ENCODE peak calls at places on chromosomes 1 and 21, in seven cellular contexts. One of them, this sample, is unnamed.

GRCh38 chr1:83606416-83606955 is 392.4 kb downstream of the TTLL7 start:
- DNase-seq in A549: no peak
- DNase-seq in K562: no peak
- DNase-seq in GM12878: no peak
- DNase-seq in GM23338: no peak
- DNase-seq in SK-N-SH: no peak
- DNase-seq in HepG2: no peak
- DNase-seq in this sample: no peak

GRCh38 chr21:25535811-25536210 is 71.5 kb downstream of the MRPL39 start:
- DNase-seq in A549: no peak
- DNase-seq in K562: no peak
- DNase-seq in GM12878: no peak
- DNase-seq in GM23338: no peak
- DNase-seq in SK-N-SH: no peak
- DNase-seq in HepG2: no peak
- DNase-seq in this sample: no peak

GRCh38 chr1:6144622-6145021 is 35.5 kb downstream of the CHD5 start:
- DNase-seq in A549: no peak
- DNase-seq in K562: no peak
- DNase-seq in GM12878: no peak
- DNase-seq in GM23338: peak
- DNase-seq in SK-N-SH: peak
- DNase-seq in HepG2: no peak
- DNase-seq in this sample: no peak

GRCh38 chr1:97726386-97726785 is 194.4 kb downstream of the DPYD start:
- DNase-seq in A549: no peak
- DNase-seq in K562: no peak
- DNase-seq in GM12878: no peak
- DNase-seq in GM23338: no peak
- DNase-seq in SK-N-SH: no peak
- DNase-seq in HepG2: no peak
- DNase-seq in this sample: no peak

GRCh38 chr1:244730934-244731434 is 78.1 kb downstream of the DESI2 start:
- DNase-seq in A549: no peak
- DNase-seq in K562: no peak
- DNase-seq in GM12878: no peak
- DNase-seq in GM23338: peak
- DNase-seq in SK-N-SH: no peak
- DNase-seq in HepG2: no peak
- DNase-seq in this sample: no peak

GRCh38 chr1:245715970-245716369 is 561.2 kb downstream of the KIF26B start:
- DNase-seq in A549: no peak
- DNase-seq in K562: no peak
- DNase-seq in GM12878: no peak
- DNase-seq in GM23338: no peak
- DNase-seq in SK-N-SH: no peak
- DNase-seq in HepG2: peak
- DNase-seq in this sample: peak

GRCh38 chr1:32094721-32095521 is 12.9 kb upstream of the KPNA6 start:
- DNase-seq in A549: no peak
- DNase-seq in K562: no peak
- DNase-seq in GM12878: no peak
- DNase-seq in GM23338: no peak
- DNase-seq in SK-N-SH: no peak
- DNase-seq in HepG2: no peak
- DNase-seq in this sample: no peak

GRCh38 chr21:35940074-35940927 is 120.0 kb downstream of the SETD4 start:
- DNase-seq in A549: peak
- DNase-seq in K562: peak
- DNase-seq in GM12878: no peak
- DNase-seq in GM23338: peak
- DNase-seq in SK-N-SH: peak
- DNase-seq in HepG2: peak
- DNase-seq in this sample: peak

GRCh38 chr1:32200226-32201010 is at the start of gene CCDC28B:
- DNase-seq in A549: peak
- DNase-seq in K562: peak
- DNase-seq in GM12878: peak
- DNase-seq in GM23338: peak
- DNase-seq in SK-N-SH: peak
- DNase-seq in HepG2: no peak
- DNase-seq in this sample: no peak

GRCh38 chr1:110610084-110610483 is 3.9 kb upstream of the KCNA2 start:
- DNase-seq in A549: no peak
- DNase-seq in K562: no peak
- DNase-seq in GM12878: no peak
- DNase-seq in GM23338: no peak
- DNase-seq in SK-N-SH: no peak
- DNase-seq in HepG2: no peak
- DNase-seq in this sample: no peak

GRCh38 chr1:73756817-73757216 is 441.2 kb downstream of the LRRIQ3 start:
- DNase-seq in A549: no peak
- DNase-seq in K562: no peak
- DNase-seq in GM12878: no peak
- DNase-seq in GM23338: no peak
- DNase-seq in SK-N-SH: no peak
- DNase-seq in HepG2: no peak
- DNase-seq in this sample: no peak

GRCh38 chr1:179586107-179586823 is 5.4 kb upstream of the TDRD5 start:
- DNase-seq in A549: peak
- DNase-seq in K562: peak
- DNase-seq in GM12878: no peak
- DNase-seq in GM23338: peak
- DNase-seq in SK-N-SH: peak
- DNase-seq in HepG2: no peak
- DNase-seq in this sample: no peak

GRCh38 chr1:227947678-227948492 is at the start of gene WNT9A:
- DNase-seq in A549: peak
- DNase-seq in K562: peak
- DNase-seq in GM12878: no peak
- DNase-seq in GM23338: peak
- DNase-seq in SK-N-SH: peak
- DNase-seq in HepG2: no peak
- DNase-seq in this sample: no peak

GRCh38 chr1:227891955-227892871 is 55.5 kb downstream of the WNT9A start:
- DNase-seq in A549: no peak
- DNase-seq in K562: no peak
- DNase-seq in GM12878: no peak
- DNase-seq in GM23338: peak
- DNase-seq in SK-N-SH: peak
- DNase-seq in HepG2: no peak
- DNase-seq in this sample: no peak

GRCh38 chr1:172405912-172406311 is 14.6 kb upstream of the C1orf105 start:
- DNase-seq in A549: no peak
- DNase-seq in K562: no peak
- DNase-seq in GM12878: no peak
- DNase-seq in GM23338: no peak
- DNase-seq in SK-N-SH: no peak
- DNase-seq in HepG2: no peak
- DNase-seq in this sample: no peak

GRCh38 chr1:25692560-25692959 is 76.0 kb downstream of the MAN1C1 start:
- DNase-seq in A549: peak
- DNase-seq in K562: peak
- DNase-seq in GM12878: no peak
- DNase-seq in GM23338: peak
- DNase-seq in SK-N-SH: peak
- DNase-seq in HepG2: no peak
- DNase-seq in this sample: no peak

GRCh38 chr1:18618546-18619466 is 11.8 kb upstream of the PAX7 start:
- DNase-seq in A549: peak
- DNase-seq in K562: no peak
- DNase-seq in GM12878: no peak
- DNase-seq in GM23338: no peak
- DNase-seq in SK-N-SH: no peak
- DNase-seq in HepG2: peak
- DNase-seq in this sample: no peak

GRCh38 chr1:43978264-43978550 is 803 bp upstream of the B4GALT2 start:
- DNase-seq in A549: no peak
- DNase-seq in K562: no peak
- DNase-seq in GM12878: no peak
- DNase-seq in GM23338: no peak
- DNase-seq in SK-N-SH: no peak
- DNase-seq in HepG2: peak
- DNase-seq in this sample: no peak

GRCh38 chr1:66282343-66282852 is 251.6 kb upstream of the SGIP1 start:
- DNase-seq in A549: no peak
- DNase-seq in K562: no peak
- DNase-seq in GM12878: peak
- DNase-seq in GM23338: no peak
- DNase-seq in SK-N-SH: no peak
- DNase-seq in HepG2: no peak
- DNase-seq in this sample: no peak

GRCh38 chr1:234600418-234601216 is 9.4 kb downstream of the IRF2BP2 start:
- DNase-seq in A549: no peak
- DNase-seq in K562: peak
- DNase-seq in GM12878: no peak
- DNase-seq in GM23338: no peak
- DNase-seq in SK-N-SH: peak
- DNase-seq in HepG2: peak
- DNase-seq in this sample: no peak

GRCh38 chr1:85374160-85374559 is 90.8 kb downstream of the DDAH1 start:
- DNase-seq in A549: peak
- DNase-seq in K562: no peak
- DNase-seq in GM12878: no peak
- DNase-seq in GM23338: no peak
- DNase-seq in SK-N-SH: no peak
- DNase-seq in HepG2: peak
- DNase-seq in this sample: peak

GRCh38 chr1:46617108-46617694 is 590 bp upstream of the MOB3C start:
- DNase-seq in A549: no peak
- DNase-seq in K562: peak
- DNase-seq in GM12878: no peak
- DNase-seq in GM23338: no peak
- DNase-seq in SK-N-SH: no peak
- DNase-seq in HepG2: no peak
- DNase-seq in this sample: no peak

GRCh38 chr1:78840447-78841251 is 165.9 kb downstream of the ADGRL4 start:
- DNase-seq in A549: no peak
- DNase-seq in K562: no peak
- DNase-seq in GM12878: no peak
- DNase-seq in GM23338: peak
- DNase-seq in SK-N-SH: no peak
- DNase-seq in HepG2: no peak
- DNase-seq in this sample: no peak

GRCh38 chr1:235999259-235999925 is 65.5 kb downstream of the NID1 start:
- DNase-seq in A549: peak
- DNase-seq in K562: peak
- DNase-seq in GM12878: peak
- DNase-seq in GM23338: no peak
- DNase-seq in SK-N-SH: no peak
- DNase-seq in HepG2: no peak
- DNase-seq in this sample: peak

GRCh38 chr1:164614316-164614715 is 55.3 kb downstream of the PBX1 start:
- DNase-seq in A549: no peak
- DNase-seq in K562: no peak
- DNase-seq in GM12878: no peak
- DNase-seq in GM23338: no peak
- DNase-seq in SK-N-SH: no peak
- DNase-seq in HepG2: no peak
- DNase-seq in this sample: no peak

DNA sequence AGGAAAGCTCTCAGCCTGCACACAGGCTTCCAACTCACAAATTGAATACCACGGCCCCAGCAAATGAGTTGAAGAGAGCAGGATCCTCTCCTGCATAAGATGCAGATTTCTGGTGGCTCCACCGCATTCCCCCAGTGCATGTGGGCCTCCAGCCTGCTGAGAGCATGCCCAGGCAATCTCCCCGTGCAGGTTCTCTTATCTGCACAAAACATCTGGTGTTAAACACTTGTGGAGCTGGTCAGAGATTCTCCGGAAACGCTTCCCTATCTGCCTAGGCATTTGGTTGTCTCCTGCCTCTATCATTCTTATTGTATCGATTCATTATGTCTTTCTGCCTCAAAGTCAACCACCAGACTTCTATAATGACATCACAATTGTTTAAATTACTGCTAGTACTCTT is 1349.0 kb upstream of the B3GALT2 start:
- DNase-seq in A549: no peak
- DNase-seq in K562: peak
- DNase-seq in GM12878: no peak
- DNase-seq in GM23338: peak
- DNase-seq in SK-N-SH: peak
- DNase-seq in HepG2: no peak
- DNase-seq in this sample: no peak
- TF ChIP-seq REST in A549: no peak
- TF ChIP-seq REST in K562: no peak
- TF ChIP-seq REST in GM12878: no peak
- TF ChIP-seq REST in GM23338: no peak
- TF ChIP-seq REST in SK-N-SH: no peak
- TF ChIP-seq REST in HepG2: no peak
- TF ChIP-seq REST in this sample: no peak

DNA sequence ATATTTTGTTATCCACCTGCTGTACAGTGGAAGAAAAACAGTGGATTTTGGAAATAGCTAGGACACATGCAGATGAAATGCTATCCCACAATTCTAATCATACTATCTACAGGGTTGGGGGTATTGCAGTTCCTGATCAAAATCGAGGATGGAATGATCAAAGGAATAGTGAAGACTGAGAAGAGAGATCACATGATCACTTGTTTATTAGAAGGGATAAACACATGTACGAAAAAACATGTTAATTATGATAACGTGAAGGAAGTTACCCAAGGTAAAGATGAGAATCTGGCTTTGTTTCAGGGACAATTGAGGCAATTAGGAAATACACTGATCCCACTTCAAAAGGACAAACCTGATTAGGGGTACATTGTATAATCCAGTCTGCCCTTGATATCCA is 8.8 kb upstream of the NENF start:
- DNase-seq in A549: no peak
- DNase-seq in K562: no peak
- DNase-seq in GM12878: no peak
- DNase-seq in GM23338: no peak
- DNase-seq in SK-N-SH: no peak
- DNase-seq in HepG2: no peak
- DNase-seq in this sample: no peak
- TF ChIP-seq REST in A549: no peak
- TF ChIP-seq REST in K562: no peak
- TF ChIP-seq REST in GM12878: no peak
- TF ChIP-seq REST in GM23338: no peak
- TF ChIP-seq REST in SK-N-SH: no peak
- TF ChIP-seq REST in HepG2: no peak
- TF ChIP-seq REST in this sample: no peak

DNA sequence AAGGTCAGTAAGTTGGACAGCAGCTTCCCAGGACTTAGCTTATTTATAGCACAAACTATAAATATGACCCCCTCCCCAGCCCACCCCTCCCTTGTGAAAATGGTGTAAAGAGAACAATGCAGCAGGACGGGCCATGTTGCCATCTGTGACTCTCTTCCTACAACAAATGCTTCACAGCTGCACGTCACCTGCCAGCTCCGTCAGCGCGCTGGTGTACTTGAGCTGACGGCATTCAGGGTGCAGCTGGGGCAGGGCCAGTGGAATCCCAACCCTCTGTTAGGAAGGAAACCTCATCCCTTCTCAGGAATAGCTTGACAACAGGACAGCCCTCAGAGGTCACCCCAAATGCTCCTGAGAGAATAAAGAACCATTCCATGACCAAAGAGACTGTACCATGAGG is 84.9 kb downstream of the ATP1A1 start:
- DNase-seq in A549: no peak
- DNase-seq in K562: no peak
- DNase-seq in GM12878: no peak
- DNase-seq in GM23338: no peak
- DNase-seq in SK-N-SH: no peak
- DNase-seq in HepG2: no peak
- DNase-seq in this sample: no peak
- TF ChIP-seq REST in A549: no peak
- TF ChIP-seq REST in K562: no peak
- TF ChIP-seq REST in GM12878: no peak
- TF ChIP-seq REST in GM23338: no peak
- TF ChIP-seq REST in SK-N-SH: no peak
- TF ChIP-seq REST in HepG2: no peak
- TF ChIP-seq REST in this sample: no peak

GRCh38 chr1:34199927-34200326 is 23.2 kb downstream of the C1orf94 start:
- DNase-seq in A549: peak
- DNase-seq in K562: no peak
- DNase-seq in GM12878: no peak
- DNase-seq in GM23338: no peak
- DNase-seq in SK-N-SH: no peak
- DNase-seq in HepG2: peak
- DNase-seq in this sample: no peak
- TF ChIP-seq REST in A549: no peak
- TF ChIP-seq REST in K562: no peak
- TF ChIP-seq REST in GM12878: no peak
- TF ChIP-seq REST in GM23338: no peak
- TF ChIP-seq REST in SK-N-SH: no peak
- TF ChIP-seq REST in HepG2: no peak
- TF ChIP-seq REST in this sample: no peak